ENCODE peak calls at places on chromosomes 6 and 20, in six cellular contexts. N is HCT116, I is breast epithelium, O is prostate gland, Q is HepG2, G is esophagus muscularis mucosa. T is an unnamed sample.

GRCh38 chr6:70371454-70372105 is 41.7 kb upstream of the FAM135A start:
- DNase-seq in N (peak; percentile 67), I (no peak), O (no peak), Q (peak; percentile 70), G (no peak), T (peak; percentile 8)

GRCh38 chr6:90544741-90545140 is 42.1 kb downstream of the MAP3K7 start:
- DNase-seq in N (no peak), I (no peak), O (no peak), Q (no peak), G (no peak), T (no peak)

GRCh38 chr20:40741507-40742106 is 52.6 kb upstream of the MAFB start:
- DNase-seq in N (peak; percentile 56), I (no peak), O (peak; percentile 13), Q (peak; percentile 57), G (no peak), T (peak; percentile 56)

GRCh38 chr6:169803291-169803811 is 51.9 kb downstream of the ERMARD start:
- DNase-seq in N (no peak), I (no peak), O (no peak), Q (no peak), G (peak; percentile 90), T (peak; percentile 73)

GRCh38 chr20:47949230-47949629 is 163.9 kb upstream of the SULF2 start:
- DNase-seq in N (no peak), I (no peak), O (no peak), Q (no peak), G (no peak), T (no peak)

GRCh38 chr6:27871919-27872633 is 40.1 kb downstream of the OR2B2 start:
- DNase-seq in N (no peak), I (peak; percentile 68), O (peak; percentile 80), Q (no peak), G (no peak), T (peak; percentile 95)

GRCh38 chr6:4157506-4157905 is 22.1 kb upstream of the ECI2 start:
- DNase-seq in N (no peak), I (no peak), O (no peak), Q (no peak), G (peak; percentile 57), T (no peak)

GRCh38 chr6:124800222-124800621 is 162.0 kb upstream of the RNF217 start:
- DNase-seq in N (no peak), I (no peak), O (no peak), Q (no peak), G (no peak), T (no peak)

GRCh38 chr20:38063911-38064310 is 30.4 kb downstream of the RPRD1B start:
- DNase-seq in N (no peak), I (no peak), O (no peak), Q (no peak), G (no peak), T (no peak)

GRCh38 chr20:12984863-12985262 is 23.9 kb upstream of the SPTLC3 start:
- DNase-seq in N (no peak), I (no peak), O (no peak), Q (no peak), G (no peak), T (no peak)

GRCh38 chr20:22581437-22582385 is 2.7 kb downstream of the FOXA2 start:
- DNase-seq in N (no peak), I (no peak), O (no peak), Q (no peak), G (no peak), T (no peak)

GRCh38 chr6:53112404-53112803 is 36.2 kb downstream of the GCM1 start:
- DNase-seq in N (no peak), I (peak; percentile 57), O (peak; percentile 77), Q (peak; percentile 85), G (no peak), T (no peak)

GRCh38 chr6:92847988-92848387 is 571.4 kb downstream of the EPHA7 start:
- DNase-seq in N (no peak), I (no peak), O (no peak), Q (no peak), G (no peak), T (no peak)

DNA sequence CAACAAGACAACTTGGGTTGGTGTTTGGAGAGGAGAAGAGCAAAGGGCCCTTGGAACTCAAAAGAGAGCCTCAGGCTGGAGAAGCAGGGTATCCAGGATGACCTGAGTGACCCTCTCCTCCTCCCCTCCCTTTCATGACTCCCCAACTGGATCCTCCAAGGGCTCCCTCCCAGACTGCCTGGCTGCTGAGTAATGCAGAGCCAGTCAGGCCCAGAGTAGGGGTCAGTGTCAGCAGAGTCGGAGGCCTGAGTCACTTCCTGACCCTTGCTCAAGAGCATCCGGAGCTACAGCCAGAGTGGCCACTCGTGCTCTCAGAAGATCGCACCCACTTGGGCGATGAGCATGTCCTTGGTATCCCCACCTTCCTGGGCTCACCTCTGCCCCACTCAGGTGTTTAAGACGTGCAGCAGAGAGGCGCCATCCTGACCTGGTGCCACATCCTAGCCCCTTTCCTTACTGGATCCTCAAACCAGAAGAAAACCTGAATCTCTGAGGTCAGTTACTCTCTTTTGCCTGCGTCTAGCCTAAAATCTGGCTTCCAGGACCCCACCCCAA is 2.8 kb upstream of the MAPK13 start:
- DNase-seq in N (no peak), I (no peak), O (no peak), Q (peak; percentile 77), G (no peak), T (no peak)
- TF ChIP-seq POLR2AphosphoS5 in N (peak; percentile 28), I (no peak), O (no peak), Q (peak; percentile 56), G (no peak), T (no peak)

DNA sequence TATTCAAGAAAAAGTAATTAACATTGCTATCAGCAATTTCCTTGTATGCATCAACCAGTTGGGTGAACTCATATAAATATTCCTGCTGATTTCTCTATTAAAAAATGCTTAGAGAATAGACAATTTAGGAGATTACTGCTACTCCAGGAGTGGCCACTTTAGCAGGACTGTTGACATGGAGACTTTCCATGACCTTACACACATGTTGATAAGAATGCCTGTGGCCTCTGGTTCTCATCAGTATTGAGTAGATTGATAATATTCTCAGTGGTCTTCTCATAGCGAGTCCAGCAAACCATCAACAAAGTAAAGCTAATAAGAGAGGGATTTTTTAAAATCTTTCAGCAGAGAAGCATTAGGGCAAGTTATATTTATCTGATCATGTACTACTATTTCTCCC is 208.4 kb upstream of the MARCKS start:
- DNase-seq in N (no peak), I (no peak), O (no peak), Q (no peak), G (no peak), T (no peak)
- H3K4me3 ChIP-seq in N (no peak overlapping the region), I (no peak overlapping the region), O (no peak overlapping the region), Q (no peak overlapping the region), G (no peak overlapping the region), T (no peak overlapping the region)

GRCh38 chr6:137811912-137812553 is 55.0 kb upstream of the TNFAIP3 start:
- DNase-seq in N (no peak), I (no peak), O (no peak), Q (no peak), G (no peak), T (peak; percentile 38)
- TF ChIP-seq POLR2AphosphoS5 in N (no peak), I (no peak), O (no peak), Q (no peak), G (no peak), T (no peak)

GRCh38 chr20:35618032-35618371 is 2.4 kb downstream of the SPAG4 start:
- DNase-seq in N (no peak), I (no peak), O (no peak), Q (no peak), G (no peak), T (no peak)
- H3K4me3 ChIP-seq in N (peak overlapping the region; percentile 70), I (no peak overlapping the region), O (no peak overlapping the region), Q (peak overlapping the region; percentile 67), G (peak overlapping the region; percentile 68), T (no peak overlapping the region)

DNA sequence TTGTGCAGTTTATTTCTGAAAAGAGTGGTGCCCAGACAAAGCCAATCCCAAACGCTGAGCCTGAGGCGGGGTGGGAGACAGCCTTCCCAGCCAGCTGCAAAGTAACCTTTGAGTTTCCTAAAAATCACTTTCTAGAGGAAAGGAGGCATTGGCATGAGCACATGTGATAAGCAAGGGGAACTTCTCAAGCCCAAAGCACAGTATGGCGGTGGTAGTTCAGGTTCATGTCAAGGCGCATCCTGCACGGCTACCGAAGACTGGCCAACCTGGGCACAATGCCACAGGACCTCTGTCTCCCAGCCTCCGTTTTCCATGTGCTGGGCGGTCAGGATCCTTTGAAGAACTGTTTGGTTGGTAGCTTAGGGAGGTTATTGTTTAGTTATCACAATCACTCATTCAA is 192.7 kb downstream of the TTLL2 start:
- DNase-seq in N (no peak), I (no peak), O (no peak), Q (no peak), G (no peak), T (no peak)
- TF ChIP-seq POLR2AphosphoS5 in N (no peak), I (no peak), O (no peak), Q (no peak), G (no peak), T (no peak)

GRCh38 chr20:60953311-60953710 is 298.8 kb upstream of the CDH4 start:
- DNase-seq in N (no peak), I (no peak), O (no peak), Q (no peak), G (no peak), T (no peak)

GRCh38 chr20:60952861-60953260 is 299.2 kb upstream of the CDH4 start:
- DNase-seq in N (no peak), I (no peak), O (no peak), Q (no peak), G (no peak), T (no peak)

GRCh38 chr20:60950547-60950946 is 301.5 kb upstream of the CDH4 start:
- DNase-seq in N (no peak), I (no peak), O (no peak), Q (no peak), G (no peak), T (no peak)

DNA sequence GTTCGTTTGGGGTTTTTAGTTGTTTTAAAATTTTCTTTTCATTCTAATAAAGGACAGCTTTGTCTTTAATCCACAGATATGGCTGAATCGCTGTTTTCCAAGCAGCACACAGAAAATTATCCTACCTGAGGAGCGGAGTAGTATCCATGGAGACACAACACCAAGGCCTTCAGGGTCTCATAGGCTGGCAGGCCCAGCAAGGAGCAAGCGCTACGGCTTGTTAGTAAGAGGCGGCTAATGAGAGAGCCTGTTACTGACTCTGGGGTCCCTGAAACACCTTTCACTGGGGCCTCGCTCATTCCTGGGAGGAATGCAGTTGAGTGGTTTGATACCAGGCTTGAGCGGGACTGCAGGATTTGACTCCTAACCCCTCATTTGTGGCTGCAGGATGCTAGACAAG is 303.8 kb upstream of the CDH4 start:
- DNase-seq in N (no peak), I (no peak), O (no peak), Q (no peak), G (no peak), T (no peak)
- H3K4me3 ChIP-seq in N (no peak overlapping the region), I (no peak overlapping the region), O (no peak overlapping the region), Q (no peak overlapping the region), G (no peak overlapping the region), T (no peak overlapping the region)

DNA sequence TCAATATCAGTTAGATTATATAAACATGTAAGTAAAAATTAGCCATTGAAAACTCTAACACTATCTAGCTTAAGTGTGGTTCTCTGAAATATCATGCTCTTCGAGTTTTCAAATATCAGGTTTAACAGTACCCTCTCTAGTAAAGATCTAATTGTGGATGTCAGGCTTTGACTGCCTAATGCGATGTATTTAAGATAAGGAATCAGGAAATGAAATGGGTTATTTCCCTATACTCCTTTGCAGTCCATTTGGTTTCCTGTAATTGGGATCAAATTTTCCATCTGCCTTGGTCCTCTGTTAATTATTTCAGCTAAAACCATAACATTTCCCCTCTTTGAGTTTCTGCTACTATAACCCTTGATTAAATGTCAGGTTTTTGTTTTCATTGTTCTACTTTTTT is 361.3 kb upstream of the MMS22L start:
- DNase-seq in N (no peak), I (no peak), O (no peak), Q (no peak), G (no peak), T (no peak)
- TF ChIP-seq POLR2AphosphoS5 in N (no peak), I (no peak), O (no peak), Q (no peak), G (no peak), T (no peak)

T was measured in HL-60.